ENCODE peak calls at places on chromosomes 16 and 17, in five cellular contexts. One of them, this sample, is unnamed. For H3K4me1, the result is how much of the 10 kb centered on the place peaks cover.

GRCh38 chr17:15966879-15967248 is 21.9 kb downstream of the ADORA2B start:
- DNase-seq in HepG2: peak
- DNase-seq in sigmoid colon: peak
- DNase-seq in stomach: no peak
- DNase-seq in transverse colon: peak
- DNase-seq in this sample: peak

GRCh38 chr17:72358465-72358864 is 237.6 kb downstream of the SOX9 start:
- DNase-seq in stomach: no peak
- DNase-seq in sigmoid colon: no peak
- DNase-seq in HepG2: no peak
- DNase-seq in transverse colon: no peak
- DNase-seq in this sample: no peak

GRCh38 chr16:89670496-89671431 is 13.1 kb downstream of the SPATA33 start:
- DNase-seq in stomach: no peak
- DNase-seq in transverse colon: no peak
- DNase-seq in HepG2: peak
- DNase-seq in sigmoid colon: no peak
- DNase-seq in this sample: no peak

GRCh38 chr17:70871180-70871818 is 702.0 kb downstream of the KCNJ2 start:
- DNase-seq in HepG2: no peak
- DNase-seq in transverse colon: no peak
- DNase-seq in stomach: no peak
- DNase-seq in sigmoid colon: no peak
- DNase-seq in this sample: no peak

GRCh38 chr16:30721606-30722005 is 22.6 kb downstream of the SRCAP start:
- DNase-seq in HepG2: no peak
- DNase-seq in transverse colon: no peak
- DNase-seq in stomach: no peak
- DNase-seq in sigmoid colon: no peak
- DNase-seq in this sample: no peak

GRCh38 chr16:13414154-13414553 is 505.8 kb upstream of the ERCC4 start:
- DNase-seq in sigmoid colon: no peak
- DNase-seq in HepG2: no peak
- DNase-seq in stomach: no peak
- DNase-seq in transverse colon: no peak
- DNase-seq in this sample: no peak

GRCh38 chr17:42422412-42422957 is 571 bp downstream of the CAVIN1 start:
- DNase-seq in transverse colon: no peak
- DNase-seq in HepG2: no peak
- DNase-seq in sigmoid colon: peak
- DNase-seq in stomach: peak
- DNase-seq in this sample: no peak

GRCh38 chr17:40846515-40847155 is 20.4 kb downstream of the KRT12 start:
- DNase-seq in HepG2: no peak
- DNase-seq in stomach: no peak
- DNase-seq in sigmoid colon: no peak
- DNase-seq in transverse colon: no peak
- DNase-seq in this sample: no peak

GRCh38 chr17:47934856-47935255 is 6.5 kb upstream of the PNPO start:
- DNase-seq in stomach: no peak
- DNase-seq in HepG2: no peak
- DNase-seq in transverse colon: no peak
- DNase-seq in sigmoid colon: no peak
- DNase-seq in this sample: no peak

GRCh38 chr16:870856-871561 is 70.5 kb upstream of the GNG13 start:
- DNase-seq in stomach: no peak
- DNase-seq in transverse colon: peak
- DNase-seq in sigmoid colon: peak
- DNase-seq in HepG2: no peak
- DNase-seq in this sample: peak

GRCh38 chr17:17793378-17794214 is 43.2 kb downstream of the SREBF1 start:
- DNase-seq in HepG2: no peak
- DNase-seq in stomach: no peak
- DNase-seq in transverse colon: no peak
- DNase-seq in sigmoid colon: no peak
- DNase-seq in this sample: peak

GRCh38 chr17:74862108-74862901 is 2.6 kb upstream of the GRIN2C start:
- DNase-seq in stomach: peak
- DNase-seq in sigmoid colon: peak
- DNase-seq in transverse colon: peak
- DNase-seq in HepG2: peak
- DNase-seq in this sample: peak

GRCh38 chr16:47018223-47018891 is 44.9 kb upstream of the DNAJA2 start:
- DNase-seq in sigmoid colon: no peak
- DNase-seq in HepG2: peak
- DNase-seq in transverse colon: peak
- DNase-seq in stomach: peak
- DNase-seq in this sample: no peak

GRCh38 chr17:75288784-75289121 is 480 bp downstream of the SLC25A19 start:
- DNase-seq in sigmoid colon: no peak
- DNase-seq in HepG2: peak
- DNase-seq in stomach: peak
- DNase-seq in transverse colon: peak
- DNase-seq in this sample: peak

GRCh38 chr16:27138257-27138656 is 65.1 kb upstream of the KDM8 start:
- DNase-seq in stomach: no peak
- DNase-seq in HepG2: no peak
- DNase-seq in sigmoid colon: no peak
- DNase-seq in transverse colon: no peak
- DNase-seq in this sample: no peak

GRCh38 chr17:59786213-59786535 is 78.7 kb downstream of the VMP1 start:
- DNase-seq in transverse colon: no peak
- DNase-seq in sigmoid colon: no peak
- DNase-seq in HepG2: no peak
- DNase-seq in stomach: no peak
- DNase-seq in this sample: no peak

GRCh38 chr16:89357055-89357454 is 133.3 kb downstream of the ANKRD11 start:
- DNase-seq in sigmoid colon: no peak
- DNase-seq in transverse colon: no peak
- DNase-seq in stomach: no peak
- DNase-seq in HepG2: peak
- DNase-seq in this sample: no peak

GRCh38 chr16:54173489-54173888 is 113.1 kb downstream of the IRX3 start:
- DNase-seq in sigmoid colon: no peak
- DNase-seq in HepG2: no peak
- DNase-seq in transverse colon: no peak
- DNase-seq in stomach: no peak
- DNase-seq in this sample: no peak

GRCh38 chr17:14919049-14919545 is 346.0 kb downstream of the PMP22 start:
- DNase-seq in stomach: no peak
- DNase-seq in transverse colon: no peak
- DNase-seq in sigmoid colon: no peak
- DNase-seq in HepG2: no peak
- DNase-seq in this sample: no peak

GRCh38 chr16:1674751-1675664 is 3.1 kb upstream of the JPT2 start:
- DNase-seq in transverse colon: no peak
- DNase-seq in HepG2: no peak
- DNase-seq in stomach: no peak
- DNase-seq in sigmoid colon: no peak
- DNase-seq in this sample: no peak

DNA sequence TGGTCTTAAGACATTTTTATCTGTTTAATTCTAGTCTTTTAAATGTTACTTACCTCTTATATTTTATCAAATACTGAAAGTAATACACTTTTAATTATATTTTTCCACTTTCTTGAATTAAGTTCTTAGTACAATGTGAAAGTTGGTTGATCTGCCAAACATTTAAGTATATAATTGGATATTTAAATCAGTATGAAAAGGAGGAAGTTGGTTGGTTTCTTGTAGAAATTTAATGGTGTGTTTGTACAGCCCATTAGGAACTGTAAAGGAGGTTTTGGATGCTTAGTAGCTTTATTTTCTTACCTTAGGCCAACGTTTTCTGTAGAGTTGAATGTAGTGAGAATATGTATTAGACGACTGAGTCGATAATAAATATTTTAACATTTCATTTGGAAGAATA is 5.4 kb downstream of the NFATC3 start:
- DNase-seq in transverse colon: no peak
- DNase-seq in stomach: no peak
- DNase-seq in HepG2: no peak
- DNase-seq in sigmoid colon: no peak
- DNase-seq in this sample: no peak
- H3K4me1 ChIP-seq in transverse colon: under half
- H3K4me1 ChIP-seq in stomach: half or more
- H3K4me1 ChIP-seq in HepG2: half or more
- H3K4me1 ChIP-seq in sigmoid colon: under half
- H3K4me1 ChIP-seq in this sample: half or more

DNA sequence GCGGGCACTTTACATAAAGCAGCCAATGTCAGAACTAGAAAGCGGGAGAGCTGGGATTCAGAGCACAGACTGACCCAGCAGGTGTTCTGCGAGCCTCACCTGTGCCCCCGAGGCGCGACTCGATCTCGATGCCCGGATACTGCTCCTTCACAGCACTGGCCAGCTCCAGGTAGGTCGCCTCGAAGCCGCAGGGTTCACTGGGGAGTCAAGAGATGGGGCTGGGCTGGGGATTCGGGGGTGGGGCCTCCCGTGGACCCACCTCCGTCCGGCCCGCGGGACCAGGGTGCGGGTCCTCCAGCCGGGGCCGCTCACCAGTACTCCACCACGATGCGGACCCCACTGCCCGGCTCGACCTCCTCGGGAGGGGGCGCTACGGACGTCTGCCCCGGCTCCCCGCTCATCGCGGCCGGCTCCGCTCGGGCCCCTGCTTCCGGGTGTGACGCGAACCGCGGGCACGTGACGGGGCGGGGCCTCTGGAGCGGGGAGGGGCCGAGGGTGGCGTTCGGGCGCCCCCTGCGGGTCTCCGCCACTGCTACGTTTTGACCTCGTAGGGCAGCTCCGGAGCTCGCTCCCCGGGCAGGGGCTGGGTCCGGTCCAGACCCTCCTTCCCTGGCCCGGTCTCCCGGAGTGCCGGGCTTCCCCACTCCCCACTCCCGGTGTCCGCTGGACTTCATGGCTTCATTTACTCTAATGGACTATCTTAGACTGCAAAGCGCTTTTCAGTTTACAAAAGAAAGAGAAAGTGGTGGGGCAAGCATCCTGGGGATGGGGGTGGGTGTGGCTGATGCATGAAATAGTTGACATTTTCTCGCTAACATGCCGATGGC is at the start of gene MIEN1:
- DNase-seq in transverse colon: peak
- DNase-seq in stomach: peak
- DNase-seq in HepG2: peak
- DNase-seq in sigmoid colon: peak
- DNase-seq in this sample: peak
- TF ChIP-seq POLR2AphosphoS5 in transverse colon: peak
- TF ChIP-seq POLR2AphosphoS5 in stomach: peak
- TF ChIP-seq POLR2AphosphoS5 in HepG2: peak
- TF ChIP-seq POLR2AphosphoS5 in sigmoid colon: peak
- TF ChIP-seq POLR2AphosphoS5 in this sample: peak

DNA sequence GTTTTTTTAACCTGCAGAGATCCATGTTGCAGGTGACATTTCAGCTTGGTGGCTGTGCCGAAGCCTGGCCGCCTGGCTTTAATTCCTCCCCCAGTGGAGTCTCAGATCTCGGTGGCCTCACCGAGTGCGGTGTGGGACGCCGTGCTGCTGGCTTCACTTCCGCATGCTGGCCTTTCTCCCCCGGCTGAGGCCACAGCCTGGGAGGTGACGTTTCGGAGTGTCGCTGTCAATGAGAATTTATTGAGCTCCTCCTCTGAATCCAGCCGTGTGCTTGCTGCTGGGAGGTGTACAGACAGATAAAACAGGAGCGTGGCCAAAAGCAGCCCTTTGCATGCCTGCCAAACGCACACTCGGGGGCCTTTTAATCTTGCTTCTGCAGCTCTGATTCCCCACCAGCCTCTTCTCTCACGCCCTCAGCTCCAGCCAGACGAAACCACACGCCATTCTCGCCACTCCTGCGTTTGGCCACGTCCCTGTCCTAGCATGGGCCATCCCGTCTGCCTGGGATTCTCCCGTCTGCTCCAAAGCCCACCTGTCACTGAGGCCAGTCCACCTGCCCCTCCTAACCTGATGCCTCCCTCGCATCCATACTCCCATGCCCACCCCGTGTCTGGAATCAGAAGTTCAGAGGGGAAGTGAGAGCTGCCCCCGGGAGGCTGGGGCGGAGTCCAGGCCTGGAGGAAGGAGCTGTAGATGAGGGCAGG is 3.6 kb downstream of the GSE1 start:
- DNase-seq in sigmoid colon: no peak
- DNase-seq in stomach: peak
- DNase-seq in transverse colon: peak
- DNase-seq in HepG2: no peak
- DNase-seq in this sample: peak
- TF ChIP-seq EP300 in sigmoid colon: no peak
- TF ChIP-seq EP300 in stomach: no peak
- TF ChIP-seq EP300 in transverse colon: no peak
- TF ChIP-seq EP300 in HepG2: no peak
- TF ChIP-seq EP300 in this sample: no peak

GRCh38 chr17:82303944-82304808 is 13.2 kb downstream of the CD7 start:
- DNase-seq in HepG2: no peak
- DNase-seq in sigmoid colon: no peak
- DNase-seq in stomach: no peak
- DNase-seq in transverse colon: no peak
- DNase-seq in this sample: no peak

GRCh38 chr17:82305727-82306300 is 11.6 kb downstream of the CD7 start:
- DNase-seq in stomach: no peak
- DNase-seq in HepG2: no peak
- DNase-seq in sigmoid colon: no peak
- DNase-seq in transverse colon: no peak
- DNase-seq in this sample: no peak

GRCh38 chr17:82302498-82302963 is 14.9 kb downstream of the CD7 start:
- DNase-seq in transverse colon: no peak
- DNase-seq in sigmoid colon: no peak
- DNase-seq in HepG2: no peak
- DNase-seq in stomach: no peak
- DNase-seq in this sample: no peak

GRCh38 chr17:82302991-82303943 is 14.1 kb downstream of the CD7 start:
- DNase-seq in transverse colon: no peak
- DNase-seq in HepG2: no peak
- DNase-seq in stomach: no peak
- DNase-seq in sigmoid colon: no peak
- DNase-seq in this sample: no peak

DNA sequence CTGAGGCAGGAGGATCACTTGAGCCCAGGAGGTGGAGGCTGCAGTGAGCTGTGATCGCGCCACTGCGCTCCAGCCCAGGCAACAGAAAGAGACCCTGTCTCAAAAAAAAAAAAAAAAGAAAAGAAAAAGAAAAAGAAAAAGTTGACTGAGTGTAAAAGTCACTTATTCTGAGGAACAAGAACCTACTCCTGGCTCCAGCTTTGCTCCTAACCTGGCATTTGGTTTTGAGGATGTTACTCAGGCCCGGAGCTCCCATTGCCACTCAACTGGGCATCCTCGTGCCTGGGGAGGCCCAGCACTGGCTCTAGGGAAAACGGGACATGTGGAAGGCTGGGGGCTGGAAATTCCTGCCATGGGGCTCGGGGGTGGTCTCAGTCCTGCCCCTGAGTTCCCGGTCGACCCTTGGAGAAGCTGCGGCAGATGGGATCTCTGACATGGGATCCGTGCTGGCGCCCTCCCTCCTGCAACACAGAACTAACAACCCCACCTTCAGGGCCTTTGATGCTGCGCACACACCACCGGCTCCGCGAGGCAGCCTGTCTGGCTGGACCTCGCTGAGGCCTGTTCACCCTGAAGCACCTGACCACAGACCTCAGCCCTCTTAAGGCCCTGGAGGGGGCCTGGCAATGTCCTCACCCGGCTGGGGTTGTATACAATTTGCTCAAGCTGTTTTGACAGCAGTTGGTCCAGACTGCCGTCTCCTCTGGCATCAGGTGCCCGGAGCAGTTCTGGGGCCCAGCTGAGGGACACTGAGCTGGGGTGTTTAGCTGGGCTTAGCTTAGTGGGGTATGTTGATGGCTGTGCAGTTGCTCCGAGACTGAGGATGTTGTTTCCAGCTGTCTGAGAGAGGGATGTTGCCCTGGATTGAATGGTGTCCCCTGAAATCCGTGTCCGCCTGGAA is 12.3 kb downstream of the CD7 start:
- DNase-seq in stomach: no peak
- DNase-seq in transverse colon: no peak
- DNase-seq in HepG2: peak
- DNase-seq in sigmoid colon: no peak
- DNase-seq in this sample: no peak
- H3K4me1 ChIP-seq in stomach: under half
- H3K4me1 ChIP-seq in transverse colon: under half
- H3K4me1 ChIP-seq in HepG2: half or more
- H3K4me1 ChIP-seq in sigmoid colon: under half
- H3K4me1 ChIP-seq in this sample: under half

This sample was measured in upper lobe of left lung.